ENCODE peak calls at places on chromosomes 2 and 18, in seven cellular contexts. D is IMR-90, V is colonic mucosa, C is left lung, I is heart right ventricle, X is H1, T is left ventricle myocardium inferior. Q is an unnamed sample.

GRCh38 chr2:108199726-108200125 is 40.0 kb upstream of the SULT1C3 start:
- DNase-seq in D (peak), V (no peak), C (no peak), I (no peak), X (no peak), T (no peak), Q (peak)

GRCh38 chr18:48122376-48122775 is 191.9 kb upstream of the SMAD2 start:
- DNase-seq in D (no peak), V (no peak), C (no peak), I (no peak), X (no peak), T (no peak), Q (no peak)

GRCh38 chr2:1227289-1227900 is 185.9 kb upstream of the TPO start:
- DNase-seq in D (no peak), V (no peak), C (no peak), I (peak), X (no peak), T (peak), Q (peak)

GRCh38 chr2:58629720-58630119 is 388.6 kb upstream of the FANCL start:
- DNase-seq in D (no peak), V (no peak), C (no peak), I (no peak), X (no peak), T (no peak), Q (no peak)

GRCh38 chr2:236687296-236687955 is 117.8 kb downstream of the ACKR3 start:
- DNase-seq in D (no peak), V (no peak), C (no peak), I (peak), X (no peak), T (no peak), Q (no peak)

GRCh38 chr2:46163804-46164569 is 133.2 kb upstream of the EPAS1 start:
- DNase-seq in D (peak), V (peak), C (no peak), I (no peak), X (no peak), T (no peak), Q (no peak)

GRCh38 chr2:215432759-215433594 is 2.9 kb downstream of the FN1 start:
- DNase-seq in D (no peak), V (no peak), C (no peak), I (no peak), X (no peak), T (no peak), Q (peak)

GRCh38 chr2:234881413-234882241 is 70.2 kb upstream of the SH3BP4 start:
- DNase-seq in D (peak), V (peak), C (peak), I (peak), X (peak), T (peak), Q (peak)

GRCh38 chr2:72148975-72149555 is 1.4 kb upstream of the CYP26B1 start:
- DNase-seq in D (peak), V (peak), C (peak), I (peak), X (no peak), T (peak), Q (no peak)

GRCh38 chr2:26629751-26630150 is 11.4 kb downstream of the CIB4 start:
- DNase-seq in D (no peak), V (no peak), C (no peak), I (no peak), X (no peak), T (no peak), Q (no peak)

GRCh38 chr2:120509991-120510735 is 164.2 kb downstream of the INHBB start:
- DNase-seq in D (no peak), V (no peak), C (no peak), I (no peak), X (no peak), T (no peak), Q (no peak)

GRCh38 chr2:8306530-8307351 is 375.1 kb upstream of the ID2 start:
- DNase-seq in D (peak), V (peak), C (no peak), I (no peak), X (no peak), T (no peak), Q (peak)

GRCh38 chr2:127498386-127498785 is 27.9 kb downstream of the IWS1 start:
- DNase-seq in D (peak), V (no peak), C (no peak), I (no peak), X (no peak), T (no peak), Q (no peak)

GRCh38 chr2:39437522-39438296 is 624 bp upstream of the MAP4K3 start:
- DNase-seq in D (peak), V (peak), C (peak), I (peak), X (no peak), T (peak), Q (no peak)

GRCh38 chr2:238061310-238062202 is 755 bp downstream of the SCLY start:
- DNase-seq in D (peak), V (peak), C (no peak), I (no peak), X (no peak), T (peak), Q (peak)

GRCh38 chr2:205060269-205060668 is 515.0 kb downstream of the PARD3B start:
- DNase-seq in D (peak), V (no peak), C (no peak), I (no peak), X (no peak), T (no peak), Q (peak)

GRCh38 chr2:24025264-24025663 is 15.4 kb downstream of the MFSD2B start:
- DNase-seq in D (no peak), V (no peak), C (no peak), I (no peak), X (no peak), T (no peak), Q (no peak)

DNA sequence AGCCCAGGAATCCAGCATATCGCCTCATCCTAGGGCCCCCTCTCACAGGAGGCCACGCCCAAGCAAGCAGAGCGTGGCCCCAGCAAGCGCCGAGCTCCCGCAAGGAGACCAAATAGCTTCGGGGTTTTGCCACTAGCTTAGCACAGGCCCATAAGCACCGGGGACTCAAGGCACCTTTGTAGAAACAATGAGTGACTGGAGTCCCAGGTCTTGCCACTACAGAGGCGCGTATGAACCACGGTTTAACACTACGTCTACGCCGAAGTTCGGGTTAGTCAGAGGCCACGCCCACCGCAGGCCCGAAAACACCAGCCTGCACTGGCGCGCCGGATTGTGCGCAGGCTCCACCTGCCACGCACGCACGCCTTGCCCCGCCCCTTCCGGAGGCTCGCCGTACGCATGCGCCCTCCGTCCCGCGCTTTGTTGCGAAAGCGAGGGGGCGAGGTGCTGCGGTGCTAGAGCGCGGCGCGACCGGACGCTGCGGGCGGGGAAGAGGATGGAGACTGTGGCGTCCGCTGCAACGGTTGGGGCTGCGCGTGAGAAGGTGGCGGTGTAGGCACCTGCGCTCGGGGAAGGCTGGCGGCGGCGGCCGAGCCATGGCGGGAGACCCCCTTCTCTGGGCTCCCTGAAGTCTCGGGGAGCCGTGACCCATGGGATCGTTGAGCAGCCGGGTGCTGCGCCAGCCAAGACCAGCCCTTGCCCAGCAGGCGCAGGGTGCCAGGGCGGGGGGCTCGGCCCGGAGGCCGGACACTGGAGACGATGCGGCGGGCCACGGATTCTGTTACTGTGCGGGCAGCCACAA is at the start of gene GMCL1:
- DNase-seq in D (peak), V (peak), C (peak), I (peak), X (peak), T (peak), Q (peak)
- TF ChIP-seq CTCF in D (no peak), V (no peak), C (no peak), I (no peak), X (no peak), T (no peak), Q (no peak)

GRCh38 chr18:22347624-22348511 is 69.8 kb downstream of the CTAGE1 start:
- DNase-seq in D (peak), V (peak), C (peak), I (no peak), X (no peak), T (peak), Q (peak)
- H3K27ac ChIP-seq in D (peak), V (peak), C (peak), I (peak), X (no peak), T (peak), Q (peak)

GRCh38 chr2:148201075-148202004 is 180.4 kb downstream of the MBD5 start:
- DNase-seq in D (peak), V (peak), C (peak), I (peak), X (peak), T (peak), Q (peak)
- TF ChIP-seq CTCF in D (peak), V (peak), C (no peak), I (peak), X (peak), T (peak), Q (peak)

GRCh38 chr2:25286025-25286400 is 55.7 kb downstream of the DNMT3A start:
- DNase-seq in D (no peak), V (peak), C (no peak), I (no peak), X (no peak), T (no peak), Q (peak)
- H3K27ac ChIP-seq in D (no peak), V (peak), C (peak), I (no peak), X (no peak), T (peak), Q (no peak)

DNA sequence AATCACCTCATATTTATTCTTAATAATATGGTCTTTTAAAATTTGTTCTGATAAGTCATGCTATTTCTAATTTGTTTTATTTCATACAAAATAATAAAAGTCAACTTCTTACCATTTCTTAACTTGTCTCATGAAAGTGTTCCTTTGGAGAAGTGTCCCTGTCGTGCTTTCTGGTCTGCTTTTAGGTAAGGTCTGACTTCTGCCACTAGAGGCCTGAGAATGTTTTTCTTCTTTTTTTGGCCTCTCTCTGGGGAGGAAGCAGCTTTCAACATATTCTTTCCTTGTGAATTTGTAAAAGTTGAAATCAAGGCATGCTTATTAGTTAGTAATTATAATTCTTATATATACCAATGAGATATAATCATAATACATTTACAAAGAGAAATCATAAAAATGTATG is 39.4 kb downstream of the MAP2 start:
- DNase-seq in D (no peak), V (no peak), C (no peak), I (peak), X (no peak), T (no peak), Q (no peak)
- TF ChIP-seq CTCF in D (no peak), V (no peak), C (no peak), I (no peak), X (peak), T (peak), Q (peak)

GRCh38 chr2:9665903-9666302 is 35.1 kb upstream of the YWHAQ start:
- DNase-seq in D (peak), V (no peak), C (no peak), I (no peak), X (no peak), T (no peak), Q (peak)

GRCh38 chr2:9667826-9668225 is 37.0 kb upstream of the YWHAQ start:
- DNase-seq in D (no peak), V (no peak), C (no peak), I (no peak), X (no peak), T (no peak), Q (no peak)

GRCh38 chr2:9664365-9664764 is 33.6 kb upstream of the YWHAQ start:
- DNase-seq in D (no peak), V (no peak), C (no peak), I (no peak), X (no peak), T (no peak), Q (no peak)

GRCh38 chr2:9666306-9666705 is 35.5 kb upstream of the YWHAQ start:
- DNase-seq in D (peak), V (no peak), C (no peak), I (no peak), X (no peak), T (no peak), Q (peak)

GRCh38 chr2:9668686-9669338 is 38.0 kb upstream of the YWHAQ start:
- DNase-seq in D (peak), V (no peak), C (no peak), I (no peak), X (no peak), T (no peak), Q (no peak)
- H3K27ac ChIP-seq in D (no peak), V (no peak), C (peak), I (peak), X (no peak), T (no peak), Q (no peak)

GRCh38 chr18:27970321-27970720 is 206.6 kb downstream of the CDH2 start:
- DNase-seq in D (no peak), V (no peak), C (no peak), I (no peak), X (no peak), T (no peak), Q (no peak)
- TF ChIP-seq CTCF in D (no peak), V (no peak), C (no peak), I (no peak), X (no peak), T (no peak), Q (no peak)

Q was measured in brain microvascular endothelial cell.